ENCODE peak calls at places on chromosomes 11 and 22, in five cellular contexts. A, R, O, J and G are unnamed samples.

GRCh38 chr22:40240671-40241070 is 62.9 kb downstream of the TNRC6B start:
- DNase-seq in A (no peak), R (no peak), O (no peak), J (no peak), G (no peak)

GRCh38 chr11:83717551-83717950 is 431.4 kb upstream of the CCDC90B start:
- DNase-seq in A (no peak), R (no peak), O (no peak), J (no peak), G (no peak)

GRCh38 chr22:25407226-25407858 is 157.1 kb upstream of the GRK3 start:
- DNase-seq in A (no peak), R (no peak), O (no peak), J (no peak), G (no peak)

GRCh38 chr22:31944700-31945477 is 554 bp downstream of the YWHAH start:
- DNase-seq in A (peak), R (no peak), O (peak), J (peak), G (peak)

GRCh38 chr11:27139742-27140141 is 99.1 kb downstream of the BBOX1 start:
- DNase-seq in A (no peak), R (no peak), O (no peak), J (no peak), G (no peak)

GRCh38 chr11:70531281-70532065 is 133.1 kb downstream of the CTTN start:
- DNase-seq in A (no peak), R (no peak), O (no peak), J (no peak), G (peak)

GRCh38 chr22:33467067-33467466 is 408.9 kb upstream of the SYN3 start:
- DNase-seq in A (no peak), R (no peak), O (no peak), J (no peak), G (no peak)

GRCh38 chr11:11659567-11660341 is 37.9 kb upstream of the GALNT18 start:
- DNase-seq in A (no peak), R (no peak), O (peak), J (no peak), G (no peak)

GRCh38 chr11:113690619-113691569 is 15.2 kb downstream of the TMPRSS5 start:
- DNase-seq in A (no peak), R (peak), O (peak), J (peak), G (no peak)

GRCh38 chr11:72773291-72773690 is 20.6 kb downstream of the STARD10 start:
- DNase-seq in A (no peak), R (no peak), O (peak), J (no peak), G (no peak)

GRCh38 chr22:50019316-50019715 is 6.8 kb upstream of the IL17REL start:
- DNase-seq in A (no peak), R (no peak), O (no peak), J (peak), G (peak)

GRCh38 chr11:6618117-6619020 is 853 bp downstream of the TPP1 start:
- DNase-seq in A (no peak), R (peak), O (peak), J (peak), G (peak)

GRCh38 chr22:38862375-38863329 is 9.4 kb downstream of the CBX6 start:
- DNase-seq in A (no peak), R (no peak), O (no peak), J (peak), G (no peak)

GRCh38 chr11:59678118-59678812 is 9.4 kb upstream of the PATL1 start:
- DNase-seq in A (no peak), R (no peak), O (no peak), J (no peak), G (no peak)

GRCh38 chr11:117856252-117856651 is 20.2 kb downstream of the FXYD6 start:
- DNase-seq in A (no peak), R (no peak), O (no peak), J (no peak), G (no peak)

GRCh38 chr11:1153951-1154487 is 3.7 kb upstream of the MUC5AC start:
- DNase-seq in A (no peak), R (peak), O (peak), J (peak), G (peak)

GRCh38 chr11:58688779-58689503 is 42.8 kb downstream of the GLYAT start:
- DNase-seq in A (no peak), R (no peak), O (no peak), J (no peak), G (no peak)

GRCh38 chr11:115207166-115207591 is 297.0 kb downstream of the CADM1 start:
- DNase-seq in A (no peak), R (peak), O (no peak), J (no peak), G (no peak)

GRCh38 chr11:30573951-30574350 is 12.2 kb downstream of the MPPED2 start:
- DNase-seq in A (no peak), R (no peak), O (no peak), J (no peak), G (no peak)

GRCh38 chr11:126628790-126629621 is 273.5 kb downstream of the ST3GAL4 start:
- DNase-seq in A (no peak), R (no peak), O (no peak), J (no peak), G (no peak)

GRCh38 chr11:133339495-133340140 is 192.7 kb downstream of the OPCML start:
- DNase-seq in A (no peak), R (no peak), O (no peak), J (no peak), G (no peak)

GRCh38 chr11:45580399-45580798 is 85.0 kb downstream of the CHST1 start:
- DNase-seq in A (no peak), R (no peak), O (peak), J (no peak), G (no peak)

GRCh38 chr11:16632295-16633200 is 105.9 kb upstream of the C11orf58 start:
- DNase-seq in A (no peak), R (peak), O (peak), J (no peak), G (no peak)

GRCh38 chr22:21690401-21690801 is 24.6 kb downstream of the PPIL2 start:
- DNase-seq in A (no peak), R (no peak), O (no peak), J (no peak), G (no peak)

GRCh38 chr11:13343931-13344717 is 66.5 kb downstream of the BMAL1 start:
- DNase-seq in A (peak), R (peak), O (peak), J (peak), G (no peak)

GRCh38 chr22:28808716-28809355 is 8.5 kb upstream of the XBP1 start:
- DNase-seq in A (no peak), R (peak), O (no peak), J (no peak), G (no peak)

GRCh38 chr22:21043856-21044535 is 1.8 kb upstream of the LRRC74B start:
- DNase-seq in A (no peak), R (no peak), O (no peak), J (no peak), G (peak)

GRCh38 chr11:31645747-31646146 is 136.2 kb downstream of the ELP4 start:
- DNase-seq in A (no peak), R (peak), O (peak), J (no peak), G (no peak)

GRCh38 chr11:9142732-9143131 is 51.3 kb upstream of the SCUBE2 start:
- DNase-seq in A (no peak), R (no peak), O (no peak), J (no peak), G (no peak)

GRCh38 chr11:119479685-119480275 is 56.8 kb upstream of the THY1 start:
- DNase-seq in A (no peak), R (peak), O (peak), J (no peak), G (no peak)

GRCh38 chr11:68340784-68341556 is 28.6 kb downstream of the LRP5 start:
- DNase-seq in A (no peak), R (no peak), O (no peak), J (no peak), G (no peak)

GRCh38 chr11:43289368-43289767 is 22.4 kb upstream of the API5 start:
- DNase-seq in A (no peak), R (no peak), O (no peak), J (no peak), G (no peak)

GRCh38 chr11:77879218-77879617 is 58.3 kb downstream of the AAMDC start:
- DNase-seq in A (peak), R (no peak), O (peak), J (no peak), G (no peak)

GRCh38 chr11:66454253-66454652 is 12.5 kb upstream of the PELI3 start:
- DNase-seq in A (no peak), R (no peak), O (no peak), J (no peak), G (no peak)

GRCh38 chr11:6365659-6366058 is 24.6 kb upstream of the SMPD1 start:
- DNase-seq in A (no peak), R (peak), O (no peak), J (peak), G (no peak)

GRCh38 chr11:71078482-71078881 is 173.9 kb downstream of the SHANK2 start:
- DNase-seq in A (no peak), R (no peak), O (peak), J (no peak), G (no peak)

GRCh38 chr11:45212566-45213315 is 66.3 kb downstream of the PRDM11 start:
- DNase-seq in A (no peak), R (no peak), O (peak), J (no peak), G (no peak)

GRCh38 chr11:67356867-67357561 is 3.7 kb upstream of the POLD4 start:
- DNase-seq in A (no peak), R (peak), O (peak), J (peak), G (peak)

GRCh38 chr11:99069831-99070444 is 49.2 kb downstream of the CNTN5 start:
- DNase-seq in A (no peak), R (peak), O (no peak), J (peak), G (no peak)
- TF ChIP-seq POLR2AphosphoS5 in A (no peak), R (no peak), O (no peak), J (no peak), G (no peak)

GRCh38 chr22:36387664-36387913 is 178 bp downstream of the MYH9 start:
- DNase-seq in A (no peak), R (no peak), O (no peak), J (no peak), G (no peak)

GRCh38 chr22:36384766-36385400 is 2.9 kb downstream of the MYH9 start:
- DNase-seq in A (no peak), R (no peak), O (no peak), J (no peak), G (no peak)

GRCh38 chr22:36386351-36386899 is 1.3 kb downstream of the MYH9 start:
- DNase-seq in A (no peak), R (no peak), O (peak), J (peak), G (peak)

GRCh38 chr22:36386900-36387663 is 685 bp downstream of the MYH9 start:
- DNase-seq in A (no peak), R (no peak), O (peak), J (peak), G (peak)

GRCh38 chr22:36385491-36386350 is 2.0 kb downstream of the MYH9 start:
- DNase-seq in A (no peak), R (peak), O (no peak), J (peak), G (peak)
- TF ChIP-seq POLR2AphosphoS5 in A (no peak), R (no peak), O (no peak), J (peak), G (peak)

DNA sequence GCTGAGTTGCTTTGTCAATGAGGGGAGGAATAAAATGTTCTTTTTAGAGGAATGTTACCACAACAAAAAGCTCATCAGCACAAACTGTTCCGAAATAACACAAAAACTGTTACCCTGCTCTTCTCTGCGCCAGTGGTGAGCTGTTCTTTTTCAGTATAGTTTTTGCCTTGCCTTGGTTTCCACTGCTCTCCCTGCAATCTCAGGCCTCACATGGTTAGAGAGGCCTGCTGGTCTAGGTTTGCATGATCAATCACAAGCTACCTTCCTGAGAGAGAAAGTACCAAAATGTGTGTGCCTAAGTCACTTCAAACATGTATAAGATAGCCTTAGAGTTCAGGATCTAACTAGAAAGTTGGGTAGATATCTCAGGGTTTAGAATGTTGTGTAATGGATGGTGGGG is 114.6 kb downstream of the STIM1 start:
- DNase-seq in A (no peak), R (no peak), O (no peak), J (no peak), G (no peak)
- TF ChIP-seq POLR2AphosphoS5 in A (no peak), R (no peak), O (no peak), J (no peak), G (no peak)

GRCh38 chr11:102661040-102661439 is 35.9 kb upstream of the MMP20 start:
- DNase-seq in A (no peak), R (no peak), O (no peak), J (no peak), G (no peak)

GRCh38 chr11:102664001-102664752 is 39.0 kb upstream of the MMP20 start:
- DNase-seq in A (no peak), R (peak), O (peak), J (no peak), G (no peak)

GRCh38 chr11:102666331-102666957 is 39.1 kb downstream of the MMP27 start:
- DNase-seq in A (peak), R (peak), O (peak), J (peak), G (no peak)

DNA sequence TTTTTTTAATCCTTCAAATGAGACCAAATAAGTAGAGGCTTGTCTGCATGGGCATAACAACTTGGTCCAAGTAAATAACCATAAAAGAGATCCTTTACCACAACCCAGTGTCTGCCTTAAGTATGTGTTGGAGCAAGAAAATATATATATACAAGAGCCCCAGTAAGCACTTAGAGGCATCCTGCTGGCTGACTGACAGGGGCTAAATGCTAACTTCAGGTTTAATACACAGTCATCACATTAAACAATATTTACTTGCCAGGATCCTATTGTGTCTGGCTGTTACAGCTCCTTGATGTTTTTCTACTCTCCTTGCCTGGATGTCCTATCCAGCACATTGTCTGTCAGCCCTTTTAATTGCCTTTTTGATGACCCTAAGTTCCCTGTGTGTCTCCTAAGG is 37.5 kb upstream of the MMP20 start:
- DNase-seq in A (no peak), R (no peak), O (no peak), J (no peak), G (no peak)
- TF ChIP-seq POLR2AphosphoS5 in A (no peak), R (no peak), O (no peak), J (no peak), G (no peak)

GRCh38 chr11:132075447-132075846 is 705.0 kb downstream of the NTM start:
- DNase-seq in A (no peak), R (no peak), O (no peak), J (no peak), G (no peak)

GRCh38 chr11:132068556-132068955 is 698.1 kb downstream of the NTM start:
- DNase-seq in A (no peak), R (no peak), O (no peak), J (no peak), G (no peak)

GRCh38 chr11:132073787-132074186 is 703.4 kb downstream of the NTM start:
- DNase-seq in A (no peak), R (no peak), O (no peak), J (no peak), G (no peak)

GRCh38 chr11:132072880-132073213 is 702.4 kb downstream of the NTM start:
- DNase-seq in A (no peak), R (no peak), O (no peak), J (no peak), G (no peak)

GRCh38 chr11:132072044-132072879 is 701.8 kb downstream of the NTM start:
- DNase-seq in A (no peak), R (no peak), O (no peak), J (no peak), G (no peak)
- TF ChIP-seq POLR2AphosphoS5 in A (no peak), R (no peak), O (no peak), J (no peak), G (no peak)

GRCh38 chr11:107928046-107928766 is at the start of gene RAB39A:
- DNase-seq in A (peak), R (peak), O (peak), J (peak), G (peak)
- TF ChIP-seq POLR2AphosphoS5 in A (no peak), R (no peak), O (no peak), J (no peak), G (peak)

DNA sequence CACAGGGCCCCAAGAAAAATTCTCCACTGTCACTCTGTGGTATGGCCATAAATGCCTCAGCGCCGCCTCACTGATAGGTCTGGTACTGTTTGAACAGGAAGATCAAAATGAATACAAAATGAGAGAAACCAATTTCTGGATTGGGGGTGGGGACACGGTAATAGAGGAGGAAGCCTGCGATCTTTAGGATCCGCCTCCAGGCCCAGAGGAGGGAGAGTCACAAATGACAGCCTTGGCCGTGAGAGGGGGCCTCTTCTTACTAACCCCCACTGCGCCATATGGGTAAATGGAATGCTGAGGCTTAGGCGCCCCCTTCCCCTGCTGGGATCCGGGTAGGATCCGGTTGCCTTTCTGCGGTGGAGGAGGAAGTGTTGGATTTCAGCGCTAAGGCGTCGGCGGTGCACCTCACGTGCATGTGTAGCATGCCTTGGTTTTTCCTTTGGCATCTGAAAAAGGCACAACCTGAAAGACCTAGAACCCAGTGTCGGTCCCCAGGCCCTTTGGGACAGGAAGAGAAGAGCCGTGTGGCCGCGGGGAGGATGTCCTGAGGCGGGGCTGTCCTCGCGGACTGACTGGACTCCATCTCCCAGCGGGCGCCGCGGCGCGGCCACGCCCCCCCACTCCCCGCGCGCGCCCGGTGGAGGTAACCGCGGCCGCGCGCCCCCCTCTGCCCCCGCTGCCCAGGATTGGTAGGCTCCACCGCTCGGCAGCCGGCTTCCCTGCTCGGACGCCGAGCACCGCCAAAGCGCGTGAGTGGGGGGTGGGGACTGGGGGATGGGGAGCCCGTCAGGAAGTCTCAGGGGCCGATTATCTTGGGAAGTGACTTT is 718 bp upstream of the MADD start:
- DNase-seq in A (peak), R (peak), O (peak), J (peak), G (peak)
- TF ChIP-seq POLR2AphosphoS5 in A (no peak), R (peak), O (peak), J (peak), G (peak)

GRCh38 chr11:46706886-46707285 is 6.1 kb downstream of the ZNF408 start:
- DNase-seq in A (no peak), R (no peak), O (no peak), J (no peak), G (no peak)
- TF ChIP-seq POLR2AphosphoS5 in A (peak), R (no peak), O (no peak), J (no peak), G (no peak)

GRCh38 chr11:64877390-64878222 is 815 bp downstream of the EHD1 start:
- DNase-seq in A (no peak), R (no peak), O (peak), J (peak), G (peak)

GRCh38 chr11:64874841-64875240 is 3.6 kb downstream of the EHD1 start:
- DNase-seq in A (no peak), R (no peak), O (no peak), J (no peak), G (peak)

GRCh38 chr11:64876835-64877341 is 1.5 kb downstream of the EHD1 start:
- DNase-seq in A (no peak), R (peak), O (no peak), J (peak), G (peak)

GRCh38 chr11:64875369-64876225 is 2.8 kb downstream of the EHD1 start:
- DNase-seq in A (no peak), R (no peak), O (no peak), J (no peak), G (peak)

DNA sequence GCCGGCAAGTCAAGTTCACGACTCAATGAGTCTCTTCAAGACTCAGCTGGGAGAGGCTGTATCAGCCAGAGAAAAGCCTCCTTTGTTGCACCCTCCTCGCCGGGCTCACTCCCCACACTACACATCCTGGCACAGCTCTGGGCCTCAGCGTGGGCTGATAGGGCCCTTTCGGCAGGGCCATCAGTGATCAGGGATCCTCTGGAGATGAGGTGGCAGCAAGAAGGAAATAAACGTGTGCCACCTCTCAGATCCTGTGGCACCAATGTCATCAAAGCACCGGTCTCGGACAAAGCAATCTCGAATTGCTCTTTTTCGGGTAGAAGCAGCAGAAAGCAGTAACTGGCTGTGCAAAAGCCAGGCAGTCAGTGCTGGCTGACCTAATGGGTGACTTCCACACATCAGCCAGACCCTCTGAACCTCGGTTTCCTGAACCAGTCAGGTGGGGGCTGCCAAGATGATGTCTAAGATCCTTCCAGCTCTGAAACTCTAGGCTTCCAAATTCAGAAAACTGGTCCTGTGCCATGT is 2.1 kb downstream of the EHD1 start:
- DNase-seq in A (no peak), R (no peak), O (no peak), J (no peak), G (peak)
- TF ChIP-seq POLR2AphosphoS5 in A (no peak), R (no peak), O (no peak), J (no peak), G (no peak)